ENCODE peak calls at places on chromosome 2, in ten cellular contexts. Y is NCI-H1694; H is HS-5; M is AG10803; S is mammary epithelial cell; W is H54; L is progenitor cell of endocrine pancreas; N is neuronal stem cell; D is myocyte; J is stimulated activated CD8-positive, alpha-beta memory T cell treated with anti-CD3 and anti-CD28 coated beads, Interleukin-4, amount 100 ng/mL, for 4 hours. Q is an unnamed sample.

GRCh38 chr2:157438907-157439791 is 4.7 kb downstream of the CYTIP start:
- DNase-seq in Y (peak; percentile 99), H (peak; percentile 11), M (peak; percentile 44), S (no peak), W (no peak), L (no peak), N (no peak), D (peak; percentile 28), J (no peak), Q (no peak)

GRCh38 chr2:28751956-28752607 is 452 bp downstream of the PPP1CB start:
- DNase-seq in Y (no peak), H (no peak), M (no peak), S (peak; percentile 12), W (peak; percentile 50), L (no peak), N (no peak), D (peak; percentile 33), J (no peak), Q (no peak)

GRCh38 chr2:5190023-5190422 is 502.2 kb upstream of the SOX11 start:
- DNase-seq in Y (no peak), H (no peak), M (no peak), S (no peak), W (no peak), L (no peak), N (no peak), D (no peak), J (no peak), Q (no peak)

GRCh38 chr2:20362701-20363435 is 12.2 kb upstream of the PUM2 start:
- DNase-seq in Y (no peak), H (no peak), M (no peak), S (peak; percentile 66), W (no peak), L (no peak), N (no peak), D (no peak), J (no peak), Q (no peak)

GRCh38 chr2:162293122-162293781 is 25.2 kb downstream of the IFIH1 start:
- DNase-seq in Y (no peak), H (no peak), M (peak; percentile 29), S (peak; percentile 61), W (no peak), L (no peak), N (no peak), D (no peak), J (no peak), Q (no peak)

GRCh38 chr2:108534577-108535379 is 508 bp downstream of the LIMS1 start:
- DNase-seq in Y (peak; percentile 19), H (peak; percentile 31), M (peak; percentile 37), S (peak; percentile 35), W (peak; percentile 27), L (peak; percentile 34), N (peak; percentile 40), D (peak; percentile 43), J (no peak), Q (no peak)

GRCh38 chr2:232793271-232793670 is 16.9 kb upstream of the KCNJ13 start:
- DNase-seq in Y (no peak), H (no peak), M (no peak), S (no peak), W (no peak), L (no peak), N (no peak), D (no peak), J (no peak), Q (no peak)

GRCh38 chr2:100234141-100234540 is 88.2 kb downstream of the LONRF2 start:
- DNase-seq in Y (no peak), H (peak; percentile 33), M (peak; percentile 54), S (no peak), W (no peak), L (no peak), N (no peak), D (no peak), J (no peak), Q (no peak)

GRCh38 chr2:56040834-56041233 is 117.3 kb upstream of the EFEMP1 start:
- DNase-seq in Y (no peak), H (no peak), M (no peak), S (peak; percentile 14), W (no peak), L (no peak), N (no peak), D (no peak), J (no peak), Q (no peak)

Q was measured in RWPE2.